ENCODE peak calls at places on chromosomes 3 and 15, in four cellular contexts. J, D, M and L are unnamed samples.

GRCh38 chr3:187025254-187025655 is 94.9 kb downstream of the ST6GAL1 start:
- DNase-seq in M (no peak), J (no peak), D (no peak), L (no peak)

GRCh38 chr15:40217166-40217785 is 21.6 kb upstream of the PAK6 start:
- DNase-seq in J (peak), M (peak), D (no peak), L (peak)

GRCh38 chr3:52527732-52528595 is 5.7 kb downstream of the NT5DC2 start:
- DNase-seq in M (no peak), D (no peak), J (no peak), L (no peak)

GRCh38 chr3:64664397-64664796 is 23.4 kb downstream of the ADAMTS9 start:
- DNase-seq in M (no peak), D (no peak), J (no peak), L (no peak)

GRCh38 chr3:112653881-112654300 is 12.9 kb upstream of the CCDC80 start:
- DNase-seq in M (no peak), D (no peak), J (no peak), L (no peak)

GRCh38 chr3:134536760-134537159 is 50.9 kb downstream of the CEP63 start:
- DNase-seq in M (no peak), J (no peak), D (no peak), L (no peak)

GRCh38 chr3:131591394-131591990 is 88.7 kb upstream of the MRPL3 start:
- DNase-seq in D (no peak), M (no peak), J (no peak), L (no peak)

GRCh38 chr15:82146990-82147461 is 101.2 kb upstream of the MEX3B start:
- DNase-seq in D (no peak), M (no peak), J (no peak), L (no peak)

GRCh38 chr3:41893977-41894376 is 67.9 kb downstream of the ULK4 start:
- DNase-seq in M (no peak), J (no peak), D (no peak), L (no peak)

GRCh38 chr3:121995190-121996137 is 26.6 kb downstream of the ILDR1 start:
- DNase-seq in D (peak), M (peak), J (peak), L (peak)

GRCh38 chr3:15982667-15983145 is 184.9 kb upstream of the ANKRD28 start:
- DNase-seq in J (no peak), D (no peak), M (no peak), L (no peak)

GRCh38 chr15:90078965-90079364 is 23.3 kb downstream of the IDH2 start:
- DNase-seq in J (no peak), D (no peak), M (no peak), L (no peak)

GRCh38 chr3:193546129-193546528 is 8.6 kb downstream of the ATP13A4 start:
- DNase-seq in D (no peak), J (no peak), M (no peak), L (no peak)

GRCh38 chr3:19348929-19349564 is 200.7 kb downstream of the KCNH8 start:
- DNase-seq in J (peak), M (no peak), D (no peak), L (peak)

GRCh38 chr15:76060098-76060989 is 559 bp downstream of the TMEM266 start:
- DNase-seq in J (no peak), M (peak), D (no peak), L (no peak)

GRCh38 chr3:18228060-18228459 is 197.1 kb downstream of the SATB1 start:
- DNase-seq in M (no peak), D (no peak), J (no peak), L (no peak)

GRCh38 chr3:36942632-36943248 is 2.1 kb downstream of the TRANK1 start:
- DNase-seq in M (no peak), D (no peak), J (no peak), L (no peak)

GRCh38 chr15:72155635-72156616 is 37.7 kb downstream of the SENP8 start:
- DNase-seq in D (peak), M (peak), J (peak), L (peak)

GRCh38 chr15:31887246-31887645 is 143.1 kb upstream of the CHRNA7 start:
- DNase-seq in J (no peak), M (no peak), D (no peak), L (no peak)

GRCh38 chr15:99963096-99963825 is 230.0 kb upstream of the LYSMD4 start:
- DNase-seq in M (no peak), J (no peak), D (no peak), L (no peak)

GRCh38 chr3:8458235-8458634 is 43.4 kb upstream of the LMCD1 start:
- DNase-seq in M (no peak), J (no peak), D (no peak), L (no peak)

GRCh38 chr3:100045696-100046095 is 68.6 kb downstream of the FILIP1L start:
- DNase-seq in J (no peak), D (peak), M (no peak), L (no peak)

GRCh38 chr15:94306700-94307650 is 75.6 kb downstream of the MCTP2 start:
- DNase-seq in D (no peak), J (no peak), M (peak), L (no peak)

GRCh38 chr3:52330194-52330805 is 14.2 kb downstream of the DNAH1 start:
- DNase-seq in M (no peak), J (no peak), D (no peak), L (no peak)

GRCh38 chr3:143120716-143121239 is 1.2 kb downstream of the CHST2 start:
- DNase-seq in D (no peak), M (no peak), J (no peak), L (peak)

GRCh38 chr15:58432421-58432820 is 630 bp downstream of the LIPC start:
- DNase-seq in J (no peak), M (no peak), D (no peak), L (no peak)

GRCh38 chr3:66304293-66304692 is 83.5 kb downstream of the SLC25A26 start:
- DNase-seq in M (no peak), J (no peak), D (no peak), L (no peak)

GRCh38 chr3:159236306-159236705 is 434.5 kb downstream of the MFSD1 start:
- DNase-seq in D (no peak), M (no peak), J (no peak), L (no peak)

DNA sequence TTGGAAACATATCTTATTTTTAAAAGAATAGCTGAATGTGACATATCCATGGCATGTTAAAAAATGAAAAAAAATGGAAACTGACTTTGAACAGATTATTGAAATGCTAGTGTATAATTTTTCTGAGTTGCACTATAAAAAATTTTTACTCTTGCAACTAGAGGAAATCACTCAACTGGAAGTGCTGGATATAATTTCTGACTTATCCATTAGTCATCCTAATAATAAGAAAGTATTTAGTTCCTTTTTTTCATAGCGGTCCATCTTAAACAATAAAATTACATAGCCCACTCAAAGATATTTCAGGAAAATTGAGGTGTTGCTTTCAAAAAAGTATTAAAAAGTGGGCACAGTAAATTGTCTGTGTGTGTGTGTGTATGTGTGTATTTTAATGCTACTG is 80.7 kb downstream of the MBNL1 start:
- DNase-seq in J (no peak), D (no peak), M (no peak), L (no peak)
- TF ChIP-seq SUZ12 in J (no peak), D (no peak), M (no peak), L (no peak)

DNA sequence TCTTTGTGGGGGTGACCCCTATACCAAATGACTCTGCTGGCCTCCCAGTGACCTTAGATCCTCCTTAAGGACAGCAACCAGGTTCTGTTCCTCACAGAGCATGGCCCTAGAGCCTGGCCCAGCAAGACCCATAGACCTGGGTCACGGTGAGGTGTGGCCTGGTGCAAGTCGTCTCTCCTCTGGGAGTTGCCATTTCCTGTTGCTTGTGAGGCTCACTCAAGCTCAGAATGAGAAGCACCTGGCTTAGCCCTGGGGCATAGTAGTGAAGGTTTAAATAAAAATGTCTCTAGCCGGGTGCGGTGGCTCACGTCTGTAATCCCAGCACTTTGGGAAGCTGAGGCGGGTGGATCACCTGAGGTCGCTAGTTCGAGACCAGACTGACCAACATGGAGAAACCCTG is 131.3 kb downstream of the SMAD6 start:
- DNase-seq in J (no peak), D (no peak), M (no peak), L (no peak)
- TF ChIP-seq SUZ12 in J (no peak), D (no peak), M (no peak), L (no peak)

DNA sequence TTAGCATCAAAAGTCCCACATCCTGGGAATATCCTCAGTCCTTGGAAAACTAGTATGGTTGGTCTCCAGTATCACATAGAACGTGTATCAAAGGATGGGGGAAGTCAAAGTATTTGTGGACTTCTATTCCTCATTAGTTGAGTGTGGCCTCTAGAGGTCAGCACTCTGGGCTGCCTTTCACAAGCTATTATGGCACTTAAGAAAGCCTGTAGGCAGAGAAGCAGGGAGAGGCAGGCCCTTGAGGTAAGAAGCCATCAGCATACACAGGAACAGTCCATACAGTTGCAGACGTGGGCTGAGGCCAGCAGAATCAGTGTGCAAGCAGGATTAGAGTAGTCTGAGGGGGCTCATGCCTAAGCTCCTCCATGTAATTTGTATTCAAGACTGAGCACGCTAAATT is 341.7 kb downstream of the CLSTN2 start:
- DNase-seq in M (no peak), J (peak), D (peak), L (peak)
- TF ChIP-seq SUZ12 in M (no peak), J (no peak), D (no peak), L (no peak)

GRCh38 chr15:25727116-25727515 is 136.0 kb downstream of the ATP10A start:
- DNase-seq in M (no peak), D (no peak), J (no peak), L (no peak)
- TF ChIP-seq SUZ12 in M (no peak), D (no peak), J (no peak), L (no peak)